ENCODE peak calls at places on chromosomes 11 and 22, in eight cellular contexts. E is lung microvascular endothelial cell; Q is GM13976; W is astrocyte of the hippocampus; J is glutamatergic neuron; X is GDM1; S is RCC 7860; F is stimulated activated CD8-positive, alpha-beta memory T cell treated with anti-CD3 and anti-CD28 coated beads, Interleukin-15, amount 100 ng/mL, for 24 hours. O is an unnamed sample.

GRCh38 chr11:77113382-77114088 is 10.9 kb downstream of the OMP start:
- DNase-seq in X (no peak), J (peak; percentile 64), W (peak; percentile 70), F (no peak), S (no peak), E (peak; percentile 42), Q (peak; percentile 71), O (peak; percentile 53)

GRCh38 chr11:109945626-109946321 is 147.4 kb upstream of the ZC3H12C start:
- DNase-seq in Q (peak; percentile 37), E (no peak), F (no peak), J (no peak), S (no peak), X (no peak), W (no peak), O (no peak)

GRCh38 chr11:44006882-44007495 is 40.8 kb upstream of the ACCSL start:
- DNase-seq in W (no peak), S (no peak), X (no peak), E (no peak), Q (no peak), F (no peak), J (peak; percentile 12), O (no peak)

GRCh38 chr22:19477321-19478085 is 1.5 kb downstream of the UFD1 start:
- DNase-seq in W (no peak), S (no peak), Q (no peak), F (no peak), X (no peak), J (no peak), E (peak; percentile 20), O (no peak)

GRCh38 chr11:11403763-11404725 is 51.0 kb upstream of the CSNK2A3 start:
- DNase-seq in F (no peak), W (peak; percentile 94), J (no peak), Q (no peak), X (no peak), S (no peak), E (no peak), O (no peak)

GRCh38 chr22:27842236-27842993 is 40.9 kb upstream of the MN1 start:
- DNase-seq in S (no peak), J (no peak), W (no peak), Q (no peak), X (no peak), E (no peak), F (no peak), O (no peak)

GRCh38 chr22:25942126-25942988 is 200.4 kb downstream of the MYO18B start:
- DNase-seq in J (peak; percentile 59), W (no peak), S (no peak), E (no peak), X (no peak), Q (no peak), F (no peak), O (no peak)

GRCh38 chr11:60785806-60786361 is 751 bp downstream of the MS4A10 start:
- DNase-seq in Q (no peak), E (peak; percentile 86), J (no peak), F (no peak), W (peak; percentile 64), X (no peak), S (peak; percentile 37), O (no peak)

GRCh38 chr22:49784987-49785614 is 42.6 kb downstream of the BRD1 start:
- DNase-seq in E (no peak), W (no peak), X (no peak), Q (no peak), F (no peak), J (no peak), S (no peak), O (no peak)

GRCh38 chr11:9263840-9264380 is 1.2 kb downstream of the DENND5A start:
- DNase-seq in J (no peak), Q (peak; percentile 90), E (peak; percentile 44), X (no peak), F (no peak), S (peak; percentile 36), W (no peak), O (peak; percentile 87)

GRCh38 chr22:23190526-23190925 is 10.2 kb downstream of the BCR start:
- DNase-seq in F (no peak), X (no peak), J (no peak), E (no peak), S (no peak), W (no peak), Q (no peak), O (no peak)

GRCh38 chr11:100739636-100740035 is 52.5 kb downstream of the ARHGAP42 start:
- DNase-seq in W (peak; percentile 94), Q (no peak), X (no peak), J (no peak), F (no peak), E (peak; percentile 75), S (peak; percentile 65), O (no peak)

GRCh38 chr22:32539631-32540449 is 65.2 kb downstream of the FBXO7 start:
- DNase-seq in E (peak; percentile 69), Q (no peak), X (no peak), W (peak; percentile 38), J (no peak), F (no peak), S (peak; percentile 11), O (no peak)

GRCh38 chr11:71472357-71472885 is 19.4 kb downstream of the NADSYN1 start:
- DNase-seq in Q (no peak), E (no peak), F (no peak), S (no peak), X (no peak), W (no peak), J (no peak), O (no peak)

GRCh38 chr11:108624196-108624925 is 30.8 kb upstream of the EXPH5 start:
- DNase-seq in S (no peak), W (no peak), Q (peak; percentile 26), E (no peak), F (no peak), X (no peak), J (no peak), O (no peak)

GRCh38 chr11:72813740-72814138 is 472 bp upstream of the ATG16L2 start:
- DNase-seq in W (no peak), Q (peak; percentile 88), S (peak; percentile 55), J (no peak), X (peak; percentile 80), E (peak; percentile 83), F (no peak), O (peak; percentile 83)

GRCh38 chr11:13238879-13239514 is 38.6 kb upstream of the BMAL1 start:
- DNase-seq in F (peak; percentile 4), S (peak; percentile 28), E (peak; percentile 53), X (peak; percentile 47), W (peak; percentile 60), J (peak; percentile 50), Q (peak; percentile 28), O (peak; percentile 40)

GRCh38 chr11:35484435-35484834 is 41.0 kb downstream of the PAMR1 start:
- DNase-seq in E (no peak), X (no peak), W (peak; percentile 34), S (no peak), J (no peak), Q (no peak), F (no peak), O (no peak)

GRCh38 chr11:122115520-122116343 is at the start of gene BLID:
- DNase-seq in S (no peak), F (no peak), Q (no peak), E (peak; percentile 34), J (peak; percentile 80), W (peak; percentile 72), X (no peak), O (no peak)

GRCh38 chr11:91470656-91471055 is 754.0 kb upstream of the FAT3 start:
- DNase-seq in E (no peak), J (no peak), F (no peak), S (no peak), Q (no peak), X (no peak), W (no peak), O (no peak)

GRCh38 chr22:23233746-23234408 is 53.6 kb downstream of the BCR start:
- DNase-seq in Q (no peak), X (no peak), E (no peak), S (peak; percentile 22), F (peak; percentile 29), W (peak; percentile 66), J (no peak), O (no peak)

GRCh38 chr11:3037041-3037944 is 19.9 kb downstream of the CARS1 start:
- DNase-seq in F (no peak), E (peak; percentile 75), X (no peak), J (peak; percentile 91), Q (peak; percentile 64), W (peak; percentile 88), S (peak; percentile 17), O (peak; percentile 59)

GRCh38 chr11:75523189-75523588 is 2.6 kb downstream of the GDPD5 start:
- DNase-seq in S (no peak), X (no peak), E (no peak), W (no peak), Q (no peak), J (no peak), F (no peak), O (no peak)

GRCh38 chr11:30749268-30749667 is 163.1 kb upstream of the MPPED2 start:
- DNase-seq in W (no peak), S (no peak), F (no peak), X (no peak), Q (no peak), J (no peak), E (no peak), O (no peak)

GRCh38 chr11:11107081-11107480 is 246.0 kb downstream of the CSNK2A3 start:
- DNase-seq in Q (no peak), X (no peak), E (no peak), S (no peak), J (no peak), W (no peak), F (no peak), O (no peak)

GRCh38 chr11:62757846-62758788 is 3.3 kb upstream of the POLR2G start:
- DNase-seq in J (no peak), S (no peak), E (no peak), F (no peak), Q (no peak), X (no peak), W (no peak), O (no peak)

GRCh38 chr11:92861641-92862040 is 107.8 kb upstream of the MTNR1B start:
- DNase-seq in X (no peak), E (no peak), F (no peak), W (no peak), S (no peak), Q (no peak), J (no peak), O (no peak)

GRCh38 chr22:45602824-45603301 is 68.8 kb upstream of the ATXN10 start:
- DNase-seq in X (peak; percentile 75), E (peak; percentile 82), W (peak; percentile 23), Q (no peak), F (no peak), J (no peak), S (peak; percentile 8), O (no peak)